ENCODE peak calls at places on chromosomes 6 and 20, in ten cellular contexts. W is stimulated activated CD4-positive, alpha-beta T cell treated with anti-CD3 and anti-CD28 coated beads, Interleukin-15, amount 100 ng/mL, for 1 hour; F is psoas muscle; T is stimulated activated CD8-positive, alpha-beta memory T cell treated with anti-CD3 and anti-CD28 coated beads, Interleukin-15, amount 100 ng/mL, for 4 hours; I is NCI-H1105; K is CD14-positive monocyte; Q is T-helper 1 cell; Z is COLO829; A is T-helper 2 cell; G is mesothelial cell of epicardium. X is an unnamed sample.

GRCh38 chr6:149723771-149724417 is 6.0 kb upstream of the LATS1 start:
- DNase-seq in G (no peak), Q (no peak), F (no peak), A (no peak), Z (peak), I (peak), T (peak), W (no peak), K (peak), X (peak)

GRCh38 chr20:38084425-38084951 is 50.9 kb downstream of the RPRD1B start:
- DNase-seq in T (no peak), F (no peak), Z (no peak), I (no peak), K (no peak), A (no peak), G (no peak), W (no peak), Q (no peak), X (peak)

GRCh38 chr20:43721429-43722152 is 5.2 kb downstream of the GTSF1L start:
- DNase-seq in I (no peak), G (no peak), T (no peak), K (peak), A (no peak), Q (no peak), Z (no peak), F (no peak), W (no peak), X (no peak)

GRCh38 chr20:6122873-6123649 is at the start of gene FERMT1:
- DNase-seq in W (peak), K (peak), Q (no peak), G (no peak), A (no peak), Z (peak), I (peak), T (no peak), F (peak), X (peak)

GRCh38 chr6:108655840-108656650 is 95.3 kb downstream of the FOXO3 start:
- DNase-seq in G (no peak), Z (peak), K (no peak), A (no peak), T (no peak), Q (no peak), I (no peak), W (no peak), F (no peak), X (no peak)

GRCh38 chr20:10131612-10132345 is 86.9 kb upstream of the SNAP25 start:
- DNase-seq in A (no peak), G (peak), K (no peak), Q (no peak), T (no peak), Z (no peak), F (peak), I (peak), W (no peak), X (peak)

GRCh38 chr6:118739976-118740771 is 88.8 kb upstream of the CEP85L start:
- DNase-seq in A (no peak), W (no peak), K (no peak), T (no peak), I (peak), Q (no peak), Z (no peak), G (no peak), F (no peak), X (no peak)

GRCh38 chr20:38927902-38928578 is 1.8 kb downstream of the FAM83D start:
- DNase-seq in I (no peak), F (no peak), T (no peak), K (no peak), Q (no peak), G (no peak), A (no peak), Z (no peak), W (no peak), X (no peak)

GRCh38 chr6:121873595-121873994 is 438.1 kb downstream of the GJA1 start:
- DNase-seq in W (no peak), T (no peak), F (no peak), Q (no peak), A (no peak), G (no peak), Z (no peak), K (no peak), I (no peak), X (no peak)

GRCh38 chr20:24736131-24736843 is 212.8 kb upstream of the CST7 start:
- DNase-seq in I (no peak), G (no peak), W (no peak), T (no peak), Q (no peak), Z (no peak), K (no peak), A (no peak), F (no peak), X (no peak)

GRCh38 chr6:149999636-150000035 is 25.7 kb downstream of the RAET1L start:
- DNase-seq in Q (no peak), A (no peak), Z (no peak), K (no peak), W (no peak), G (no peak), F (no peak), T (no peak), I (no peak), X (no peak)

GRCh38 chr6:47303861-47304260 is 5.8 kb downstream of the TNFRSF21 start:
- DNase-seq in I (no peak), A (no peak), Z (no peak), G (no peak), K (no peak), W (no peak), Q (no peak), F (no peak), T (no peak), X (no peak)